ENCODE peak calls at places on chromosomes 12 and 14, in six cellular contexts. G is breast epithelium; F is CD8-positive, alpha-beta memory T cell; O is ovary; L is gastrocnemius medialis; Q is fibroblast of lung. H is an unnamed sample. For H3K4me1 and H3K36me3, the result is how much of the 10 kb centered on the place peaks cover.

GRCh38 chr12:58302487-58303011 is 361.2 kb downstream of the ATP23 start:
- DNase-seq in F (no peak), L (no peak), O (no peak), Q (no peak), G (no peak), H (no peak)

GRCh38 chr12:107385518-107385917 is 292.2 kb upstream of the CRY1 start:
- DNase-seq in F (no peak), G (peak), O (no peak), Q (peak), L (no peak), H (no peak)

GRCh38 chr12:95608252-95609033 is 57.2 kb upstream of the USP44 start:
- DNase-seq in O (peak), F (no peak), Q (peak), L (peak), G (peak), H (peak)

GRCh38 chr12:95385646-95386045 is 88.3 kb upstream of the METAP2 start:
- DNase-seq in L (peak), F (no peak), Q (peak), G (no peak), O (no peak), H (no peak)

GRCh38 chr12:120282229-120282628 is 9.5 kb downstream of the RNU4-2 start:
- DNase-seq in Q (no peak), O (no peak), F (no peak), L (no peak), G (no peak), H (no peak)

GRCh38 chr12:111430418-111431353 is 25.0 kb downstream of the SH2B3 start:
- DNase-seq in G (no peak), Q (no peak), L (no peak), F (peak), O (no peak), H (peak)

GRCh38 chr14:61489932-61490331 is 168.6 kb downstream of the PRKCH start:
- DNase-seq in O (no peak), L (peak), Q (peak), F (no peak), G (no peak), H (no peak)

GRCh38 chr12:132772551-132772950 is 10.9 kb upstream of the ANKLE2 start:
- DNase-seq in L (no peak), F (no peak), Q (no peak), G (no peak), O (no peak), H (no peak)

GRCh38 chr14:105026789-105027563 is 6.1 kb upstream of the CDCA4 start:
- DNase-seq in G (no peak), F (no peak), L (no peak), Q (peak), O (no peak), H (no peak)

GRCh38 chr14:21103165-21103709 is 2.4 kb downstream of the TMEM253 start:
- DNase-seq in G (no peak), O (no peak), L (no peak), F (no peak), Q (no peak), H (no peak)

GRCh38 chr14:34874386-34875030 is 652 bp downstream of the BAZ1A start:
- DNase-seq in L (peak), F (peak), O (peak), Q (peak), G (peak), H (peak)

DNA sequence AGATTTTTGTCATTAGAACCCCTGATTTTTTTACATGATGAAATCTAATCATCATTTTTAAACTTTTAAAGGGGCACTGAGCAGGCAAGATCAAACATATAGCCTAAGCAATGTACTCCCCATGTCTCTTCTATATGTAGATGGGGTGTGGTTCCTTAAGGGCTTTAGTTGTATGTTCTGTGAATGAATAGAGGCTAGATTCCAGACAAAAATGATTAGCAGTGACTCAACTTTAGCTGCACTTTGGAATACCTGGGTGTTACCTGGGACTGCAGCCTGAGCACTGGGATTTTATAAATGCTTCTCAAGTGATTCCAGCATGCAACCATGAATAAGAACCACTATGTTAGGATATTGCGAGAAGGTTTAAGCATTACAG is 256.7 kb upstream of the PLEKHG7 start:
- DNase-seq in Q (no peak), G (no peak), F (no peak), L (no peak), O (no peak), H (no peak)
- H3K4me1 ChIP-seq in Q (under half), G (under half), F (under half), L (under half), O (under half), H (under half)

GRCh38 chr12:48933664-48934311 is 8.5 kb upstream of the FKBP11 start:
- DNase-seq in L (no peak), O (no peak), Q (no peak), G (no peak), F (no peak), H (no peak)
- H3K36me3 ChIP-seq in L (under half), O (under half), Q (under half), G (under half), F (under half), H (half or more)

GRCh38 chr12:124544983-124545382 is 22.4 kb downstream of the NCOR2 start:
- DNase-seq in O (no peak), F (no peak), G (no peak), Q (no peak), L (no peak), H (no peak)

GRCh38 chr12:124544311-124544970 is 23.0 kb downstream of the NCOR2 start:
- DNase-seq in O (no peak), F (no peak), Q (no peak), L (no peak), G (no peak), H (no peak)

GRCh38 chr12:124543591-124544310 is 23.7 kb downstream of the NCOR2 start:
- DNase-seq in Q (peak), F (no peak), L (no peak), G (no peak), O (no peak), H (no peak)

GRCh38 chr12:124547626-124548025 is 19.8 kb downstream of the NCOR2 start:
- DNase-seq in G (no peak), F (no peak), L (no peak), Q (no peak), O (no peak), H (no peak)

GRCh38 chr12:124545508-124546418 is 21.6 kb downstream of the NCOR2 start:
- DNase-seq in F (peak), L (no peak), Q (peak), O (no peak), G (no peak), H (no peak)
- H3K4me1 ChIP-seq in F (under half), L (half or more), Q (under half), O (half or more), G (under half), H (half or more)

GRCh38 chr12:6532051-6532926 is 2.0 kb upstream of the GAPDH start:
- DNase-seq in Q (peak), F (peak), G (no peak), L (no peak), O (peak), H (no peak)
- H3K36me3 ChIP-seq in Q (under half), F (under half), G (under half), L (under half), O (under half), H (half or more)

GRCh38 chr14:77039285-77040058 is 11.0 kb upstream of the IRF2BPL start:
- DNase-seq in L (no peak), G (no peak), F (no peak), Q (peak), O (no peak), H (no peak)
- H3K4me1 ChIP-seq in L (half or more), G (under half), F (half or more), Q (half or more), O (under half), H (half or more)

DNA sequence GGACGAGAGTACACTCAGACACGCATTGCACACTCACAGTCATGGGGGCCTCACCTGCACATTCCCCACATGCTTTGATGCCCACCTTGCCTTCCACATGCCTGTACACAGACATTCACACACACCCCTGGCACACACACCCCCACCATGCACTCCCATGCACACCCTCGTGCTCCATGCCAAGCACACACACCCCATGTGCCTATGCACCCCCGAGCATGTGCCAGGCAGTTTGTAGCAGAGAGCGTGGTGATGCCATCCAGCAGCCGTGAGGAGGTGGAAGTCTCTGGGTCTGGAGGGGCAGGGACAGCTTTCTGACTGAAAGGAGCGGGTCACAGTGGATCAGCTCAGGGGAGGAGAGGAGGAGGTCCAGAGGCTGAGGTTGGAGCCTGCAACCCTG is 10.7 kb upstream of the NXPH4 start:
- DNase-seq in L (no peak), F (no peak), O (no peak), Q (no peak), G (no peak), H (no peak)
- H3K36me3 ChIP-seq in L (under half), F (under half), O (under half), Q (half or more), G (under half), H (half or more)

GRCh38 chr12:108610336-108610815 is 12.5 kb upstream of the TMEM119 start:
- DNase-seq in F (no peak), G (no peak), L (no peak), Q (no peak), O (no peak), H (no peak)
- H3K4me1 ChIP-seq in F (under half), G (under half), L (under half), Q (under half), O (under half), H (under half)